ENCODE peak calls at places on chromosomes 2 and 18, in nine cellular contexts. One of them, this sample, is unnamed.

GRCh38 chr18:2258954-2259353 is 312.4 kb downstream of the METTL4 start:
- DNase-seq in sigmoid colon: no peak
- DNase-seq in dorsolateral prefrontal cortex: no peak
- DNase-seq in heart right ventricle: no peak
- DNase-seq in glutamatergic neuron: no peak
- DNase-seq in K562: no peak
- DNase-seq in mucosa of descending colon: no peak
- DNase-seq in GM12865: no peak
- DNase-seq in uterus: no peak
- DNase-seq in this sample: no peak

GRCh38 chr2:25234756-25235155 is 66.4 kb upstream of the POMC start:
- DNase-seq in heart right ventricle: no peak
- DNase-seq in GM12865: no peak
- DNase-seq in mucosa of descending colon: no peak
- DNase-seq in uterus: no peak
- DNase-seq in glutamatergic neuron: no peak
- DNase-seq in dorsolateral prefrontal cortex: no peak
- DNase-seq in K562: no peak
- DNase-seq in sigmoid colon: no peak
- DNase-seq in this sample: no peak

GRCh38 chr2:239831272-239831731 is 193.8 kb downstream of the NDUFA10 start:
- DNase-seq in uterus: no peak
- DNase-seq in K562: no peak
- DNase-seq in heart right ventricle: no peak
- DNase-seq in glutamatergic neuron: peak
- DNase-seq in GM12865: no peak
- DNase-seq in dorsolateral prefrontal cortex: peak
- DNase-seq in mucosa of descending colon: no peak
- DNase-seq in sigmoid colon: peak
- DNase-seq in this sample: peak

GRCh38 chr18:56326386-56327072 is 311.9 kb downstream of the TXNL1 start:
- DNase-seq in mucosa of descending colon: no peak
- DNase-seq in K562: no peak
- DNase-seq in dorsolateral prefrontal cortex: no peak
- DNase-seq in uterus: no peak
- DNase-seq in sigmoid colon: no peak
- DNase-seq in glutamatergic neuron: no peak
- DNase-seq in GM12865: no peak
- DNase-seq in heart right ventricle: no peak
- DNase-seq in this sample: no peak

GRCh38 chr2:60480089-60480773 is 73.2 kb downstream of the BCL11A start:
- DNase-seq in uterus: no peak
- DNase-seq in dorsolateral prefrontal cortex: no peak
- DNase-seq in sigmoid colon: no peak
- DNase-seq in GM12865: no peak
- DNase-seq in K562: no peak
- DNase-seq in glutamatergic neuron: no peak
- DNase-seq in mucosa of descending colon: peak
- DNase-seq in heart right ventricle: no peak
- DNase-seq in this sample: no peak

GRCh38 chr2:152336103-152336853 is 1.3 kb downstream of the FMNL2 start:
- DNase-seq in uterus: peak
- DNase-seq in K562: no peak
- DNase-seq in GM12865: peak
- DNase-seq in heart right ventricle: peak
- DNase-seq in glutamatergic neuron: peak
- DNase-seq in mucosa of descending colon: peak
- DNase-seq in dorsolateral prefrontal cortex: peak
- DNase-seq in sigmoid colon: peak
- DNase-seq in this sample: peak

GRCh38 chr18:74248189-74248975 is 43.4 kb downstream of the CYB5A start:
- DNase-seq in K562: no peak
- DNase-seq in mucosa of descending colon: no peak
- DNase-seq in uterus: no peak
- DNase-seq in sigmoid colon: no peak
- DNase-seq in glutamatergic neuron: no peak
- DNase-seq in GM12865: peak
- DNase-seq in heart right ventricle: no peak
- DNase-seq in dorsolateral prefrontal cortex: no peak
- DNase-seq in this sample: no peak

GRCh38 chr2:148653437-148653836 is 8.9 kb downstream of the EPC2 start:
- DNase-seq in heart right ventricle: no peak
- DNase-seq in mucosa of descending colon: no peak
- DNase-seq in sigmoid colon: no peak
- DNase-seq in K562: no peak
- DNase-seq in glutamatergic neuron: no peak
- DNase-seq in GM12865: peak
- DNase-seq in dorsolateral prefrontal cortex: no peak
- DNase-seq in uterus: no peak
- DNase-seq in this sample: no peak

GRCh38 chr2:199440118-199440517 is 17.6 kb downstream of the SATB2 start:
- DNase-seq in GM12865: no peak
- DNase-seq in uterus: no peak
- DNase-seq in K562: no peak
- DNase-seq in dorsolateral prefrontal cortex: no peak
- DNase-seq in heart right ventricle: no peak
- DNase-seq in sigmoid colon: no peak
- DNase-seq in mucosa of descending colon: no peak
- DNase-seq in glutamatergic neuron: no peak
- DNase-seq in this sample: no peak

GRCh38 chr2:102796337-102796736 is 34.5 kb downstream of the TMEM182 start:
- DNase-seq in mucosa of descending colon: no peak
- DNase-seq in GM12865: no peak
- DNase-seq in uterus: no peak
- DNase-seq in sigmoid colon: no peak
- DNase-seq in heart right ventricle: peak
- DNase-seq in K562: no peak
- DNase-seq in dorsolateral prefrontal cortex: no peak
- DNase-seq in glutamatergic neuron: no peak
- DNase-seq in this sample: no peak

GRCh38 chr2:215537621-215538020 is 101.8 kb upstream of the FN1 start:
- DNase-seq in GM12865: no peak
- DNase-seq in dorsolateral prefrontal cortex: no peak
- DNase-seq in glutamatergic neuron: no peak
- DNase-seq in sigmoid colon: no peak
- DNase-seq in heart right ventricle: no peak
- DNase-seq in uterus: no peak
- DNase-seq in K562: no peak
- DNase-seq in mucosa of descending colon: no peak
- DNase-seq in this sample: no peak

GRCh38 chr2:86633094-86633740 is 9.6 kb upstream of the RNF103 start:
- DNase-seq in dorsolateral prefrontal cortex: peak
- DNase-seq in GM12865: no peak
- DNase-seq in glutamatergic neuron: no peak
- DNase-seq in K562: no peak
- DNase-seq in sigmoid colon: no peak
- DNase-seq in heart right ventricle: peak
- DNase-seq in mucosa of descending colon: peak
- DNase-seq in uterus: no peak
- DNase-seq in this sample: no peak

GRCh38 chr2:117411983-117412382 is 402.5 kb upstream of the DDX18 start:
- DNase-seq in GM12865: no peak
- DNase-seq in mucosa of descending colon: no peak
- DNase-seq in heart right ventricle: no peak
- DNase-seq in dorsolateral prefrontal cortex: no peak
- DNase-seq in sigmoid colon: no peak
- DNase-seq in glutamatergic neuron: no peak
- DNase-seq in uterus: no peak
- DNase-seq in K562: no peak
- DNase-seq in this sample: no peak
- TF ChIP-seq CTCF in GM12865: no peak
- TF ChIP-seq CTCF in mucosa of descending colon: no peak
- TF ChIP-seq CTCF in heart right ventricle: no peak
- TF ChIP-seq CTCF in dorsolateral prefrontal cortex: no peak
- TF ChIP-seq CTCF in sigmoid colon: no peak
- TF ChIP-seq CTCF in glutamatergic neuron: no peak
- TF ChIP-seq CTCF in uterus: no peak
- TF ChIP-seq CTCF in K562: no peak
- TF ChIP-seq CTCF in this sample: peak

GRCh38 chr2:232438051-232438450 is 17.9 kb upstream of the ALPI start:
- DNase-seq in glutamatergic neuron: no peak
- DNase-seq in sigmoid colon: no peak
- DNase-seq in uterus: no peak
- DNase-seq in mucosa of descending colon: no peak
- DNase-seq in heart right ventricle: no peak
- DNase-seq in GM12865: no peak
- DNase-seq in dorsolateral prefrontal cortex: no peak
- DNase-seq in K562: no peak
- DNase-seq in this sample: no peak

GRCh38 chr2:232437130-232437620 is 18.8 kb upstream of the ALPI start:
- DNase-seq in mucosa of descending colon: no peak
- DNase-seq in GM12865: no peak
- DNase-seq in heart right ventricle: no peak
- DNase-seq in glutamatergic neuron: no peak
- DNase-seq in dorsolateral prefrontal cortex: peak
- DNase-seq in uterus: no peak
- DNase-seq in K562: no peak
- DNase-seq in sigmoid colon: no peak
- DNase-seq in this sample: no peak

GRCh38 chr2:232441147-232441651 is 14.8 kb upstream of the ALPI start:
- DNase-seq in glutamatergic neuron: no peak
- DNase-seq in dorsolateral prefrontal cortex: no peak
- DNase-seq in heart right ventricle: no peak
- DNase-seq in K562: no peak
- DNase-seq in mucosa of descending colon: no peak
- DNase-seq in sigmoid colon: no peak
- DNase-seq in GM12865: no peak
- DNase-seq in uterus: no peak
- DNase-seq in this sample: no peak

GRCh38 chr2:232438951-232439757 is 16.8 kb upstream of the ALPI start:
- DNase-seq in heart right ventricle: no peak
- DNase-seq in mucosa of descending colon: no peak
- DNase-seq in K562: peak
- DNase-seq in dorsolateral prefrontal cortex: peak
- DNase-seq in sigmoid colon: no peak
- DNase-seq in glutamatergic neuron: peak
- DNase-seq in uterus: no peak
- DNase-seq in GM12865: peak
- DNase-seq in this sample: no peak

GRCh38 chr2:232439758-232440135 is 16.2 kb upstream of the ALPI start:
- DNase-seq in glutamatergic neuron: peak
- DNase-seq in sigmoid colon: no peak
- DNase-seq in GM12865: no peak
- DNase-seq in mucosa of descending colon: no peak
- DNase-seq in heart right ventricle: no peak
- DNase-seq in dorsolateral prefrontal cortex: no peak
- DNase-seq in K562: no peak
- DNase-seq in uterus: no peak
- DNase-seq in this sample: no peak
- TF ChIP-seq CTCF in glutamatergic neuron: peak
- TF ChIP-seq CTCF in sigmoid colon: no peak
- TF ChIP-seq CTCF in GM12865: no peak
- TF ChIP-seq CTCF in mucosa of descending colon: no peak
- TF ChIP-seq CTCF in heart right ventricle: peak
- TF ChIP-seq CTCF in dorsolateral prefrontal cortex: peak
- TF ChIP-seq CTCF in K562: no peak
- TF ChIP-seq CTCF in uterus: no peak
- TF ChIP-seq CTCF in this sample: peak

GRCh38 chr2:12321017-12321641 is 395.6 kb upstream of the TRIB2 start:
- DNase-seq in heart right ventricle: peak
- DNase-seq in glutamatergic neuron: no peak
- DNase-seq in sigmoid colon: peak
- DNase-seq in K562: peak
- DNase-seq in dorsolateral prefrontal cortex: no peak
- DNase-seq in uterus: peak
- DNase-seq in GM12865: no peak
- DNase-seq in mucosa of descending colon: no peak
- DNase-seq in this sample: no peak
- TF ChIP-seq CTCF in heart right ventricle: no peak
- TF ChIP-seq CTCF in glutamatergic neuron: no peak
- TF ChIP-seq CTCF in sigmoid colon: no peak
- TF ChIP-seq CTCF in K562: no peak
- TF ChIP-seq CTCF in dorsolateral prefrontal cortex: no peak
- TF ChIP-seq CTCF in uterus: no peak
- TF ChIP-seq CTCF in GM12865: no peak
- TF ChIP-seq CTCF in mucosa of descending colon: no peak
- TF ChIP-seq CTCF in this sample: no peak

GRCh38 chr18:7566244-7566586 is 901 bp upstream of the PTPRM start:
- DNase-seq in sigmoid colon: no peak
- DNase-seq in K562: no peak
- DNase-seq in uterus: no peak
- DNase-seq in glutamatergic neuron: no peak
- DNase-seq in heart right ventricle: no peak
- DNase-seq in mucosa of descending colon: no peak
- DNase-seq in dorsolateral prefrontal cortex: no peak
- DNase-seq in GM12865: no peak
- DNase-seq in this sample: no peak

GRCh38 chr18:7567487-7568425 is 640 bp downstream of the PTPRM start:
- DNase-seq in uterus: peak
- DNase-seq in glutamatergic neuron: peak
- DNase-seq in heart right ventricle: peak
- DNase-seq in K562: no peak
- DNase-seq in mucosa of descending colon: peak
- DNase-seq in dorsolateral prefrontal cortex: peak
- DNase-seq in sigmoid colon: peak
- DNase-seq in GM12865: no peak
- DNase-seq in this sample: peak

GRCh38 chr18:7565677-7566076 is 1.4 kb upstream of the PTPRM start:
- DNase-seq in uterus: no peak
- DNase-seq in mucosa of descending colon: no peak
- DNase-seq in sigmoid colon: no peak
- DNase-seq in glutamatergic neuron: no peak
- DNase-seq in heart right ventricle: no peak
- DNase-seq in K562: no peak
- DNase-seq in dorsolateral prefrontal cortex: no peak
- DNase-seq in GM12865: no peak
- DNase-seq in this sample: no peak

GRCh38 chr18:7566587-7567486 is at the start of gene PTPRM:
- DNase-seq in dorsolateral prefrontal cortex: peak
- DNase-seq in mucosa of descending colon: peak
- DNase-seq in K562: peak
- DNase-seq in glutamatergic neuron: peak
- DNase-seq in heart right ventricle: peak
- DNase-seq in sigmoid colon: peak
- DNase-seq in uterus: peak
- DNase-seq in GM12865: peak
- DNase-seq in this sample: peak

DNA sequence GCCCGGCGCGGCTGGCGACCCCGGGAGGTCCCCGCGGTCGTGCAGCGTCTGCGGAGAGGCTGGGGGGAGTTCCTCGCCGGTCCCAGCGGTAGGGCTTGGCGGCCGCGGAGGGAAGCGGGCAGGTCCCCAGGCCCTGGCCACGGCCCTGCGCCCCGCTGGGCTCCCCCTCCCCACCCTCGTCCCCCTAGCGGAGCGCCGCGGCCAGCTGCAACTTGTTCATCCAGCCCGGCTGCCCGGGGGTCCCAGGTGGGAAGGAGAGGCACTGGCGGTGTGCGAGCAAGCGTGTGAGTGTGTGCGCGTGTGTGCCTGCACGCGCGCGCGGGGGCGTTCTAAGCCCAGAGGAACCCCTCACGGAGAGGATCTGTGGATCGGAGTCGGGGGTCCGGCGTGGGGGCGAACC is 1.3 kb downstream of the PTPRM start:
- DNase-seq in GM12865: no peak
- DNase-seq in sigmoid colon: peak
- DNase-seq in glutamatergic neuron: peak
- DNase-seq in dorsolateral prefrontal cortex: peak
- DNase-seq in mucosa of descending colon: peak
- DNase-seq in uterus: peak
- DNase-seq in heart right ventricle: peak
- DNase-seq in K562: no peak
- DNase-seq in this sample: peak
- TF ChIP-seq CTCF in GM12865: no peak
- TF ChIP-seq CTCF in sigmoid colon: no peak
- TF ChIP-seq CTCF in glutamatergic neuron: peak
- TF ChIP-seq CTCF in dorsolateral prefrontal cortex: no peak
- TF ChIP-seq CTCF in mucosa of descending colon: no peak
- TF ChIP-seq CTCF in uterus: no peak
- TF ChIP-seq CTCF in heart right ventricle: no peak
- TF ChIP-seq CTCF in K562: no peak
- TF ChIP-seq CTCF in this sample: peak

This sample was measured in neural crest cell.